ENCODE peak calls at places on chromosomes 12 and 14, in five cellular contexts. One of them, this sample, is unnamed.

GRCh38 chr14:93302688-93303581 is 29.9 kb downstream of the BTBD7 start:
- DNase-seq in HTR-8/SVneo: no peak
- DNase-seq in non-pigmented ciliary epithelial cell: no peak
- DNase-seq in esophagus squamous epithelium: no peak
- DNase-seq in left colon: no peak
- DNase-seq in this sample: no peak

GRCh38 chr14:61147898-61148549 is 133.1 kb downstream of the TMEM30B start:
- DNase-seq in non-pigmented ciliary epithelial cell: peak
- DNase-seq in HTR-8/SVneo: peak
- DNase-seq in esophagus squamous epithelium: no peak
- DNase-seq in left colon: no peak
- DNase-seq in this sample: no peak

GRCh38 chr12:6548556-6549378 is 7.1 kb downstream of the IFFO1 start:
- DNase-seq in HTR-8/SVneo: no peak
- DNase-seq in esophagus squamous epithelium: no peak
- DNase-seq in left colon: no peak
- DNase-seq in non-pigmented ciliary epithelial cell: no peak
- DNase-seq in this sample: no peak

GRCh38 chr12:12788675-12789368 is 3.4 kb downstream of the APOLD1 start:
- DNase-seq in non-pigmented ciliary epithelial cell: no peak
- DNase-seq in left colon: peak
- DNase-seq in esophagus squamous epithelium: peak
- DNase-seq in HTR-8/SVneo: no peak
- DNase-seq in this sample: peak

GRCh38 chr12:112183141-112183581 is 57.8 kb downstream of the TRAFD1 start:
- DNase-seq in HTR-8/SVneo: no peak
- DNase-seq in non-pigmented ciliary epithelial cell: peak
- DNase-seq in esophagus squamous epithelium: no peak
- DNase-seq in left colon: no peak
- DNase-seq in this sample: no peak

GRCh38 chr14:94699831-94700230 is 70.1 kb downstream of the GSC start:
- DNase-seq in esophagus squamous epithelium: no peak
- DNase-seq in HTR-8/SVneo: no peak
- DNase-seq in non-pigmented ciliary epithelial cell: no peak
- DNase-seq in left colon: no peak
- DNase-seq in this sample: no peak

GRCh38 chr12:56115329-56115728 is 1.1 kb upstream of the RPL41 start:
- DNase-seq in left colon: no peak
- DNase-seq in HTR-8/SVneo: no peak
- DNase-seq in non-pigmented ciliary epithelial cell: no peak
- DNase-seq in esophagus squamous epithelium: no peak
- DNase-seq in this sample: no peak

GRCh38 chr12:124952801-124953200 is 36.1 kb downstream of the DHX37 start:
- DNase-seq in esophagus squamous epithelium: no peak
- DNase-seq in non-pigmented ciliary epithelial cell: no peak
- DNase-seq in HTR-8/SVneo: peak
- DNase-seq in left colon: no peak
- DNase-seq in this sample: no peak

GRCh38 chr12:132030367-132031038 is 80.8 kb downstream of the EP400 start:
- DNase-seq in esophagus squamous epithelium: no peak
- DNase-seq in non-pigmented ciliary epithelial cell: no peak
- DNase-seq in HTR-8/SVneo: no peak
- DNase-seq in left colon: no peak
- DNase-seq in this sample: no peak

GRCh38 chr12:127273621-127274020 is 993.3 kb upstream of the TMEM132C start:
- DNase-seq in non-pigmented ciliary epithelial cell: no peak
- DNase-seq in left colon: no peak
- DNase-seq in HTR-8/SVneo: no peak
- DNase-seq in esophagus squamous epithelium: no peak
- DNase-seq in this sample: no peak

GRCh38 chr12:120100630-120101029 is 15.9 kb downstream of the RAB35 start:
- DNase-seq in HTR-8/SVneo: no peak
- DNase-seq in left colon: peak
- DNase-seq in esophagus squamous epithelium: no peak
- DNase-seq in non-pigmented ciliary epithelial cell: no peak
- DNase-seq in this sample: peak

GRCh38 chr14:104223101-104223809 is 84.9 kb downstream of the KIF26A start:
- DNase-seq in esophagus squamous epithelium: no peak
- DNase-seq in left colon: peak
- DNase-seq in HTR-8/SVneo: no peak
- DNase-seq in non-pigmented ciliary epithelial cell: no peak
- DNase-seq in this sample: no peak

GRCh38 chr12:103677905-103678304 is 90.8 kb downstream of the STAB2 start:
- DNase-seq in left colon: no peak
- DNase-seq in HTR-8/SVneo: no peak
- DNase-seq in esophagus squamous epithelium: no peak
- DNase-seq in non-pigmented ciliary epithelial cell: no peak
- DNase-seq in this sample: no peak

This sample was measured in ureter.